ENCODE peak calls at places on chromosomes 6 and 20, in eight cellular contexts. X, D, N, T, C, K, J and R are unnamed samples.

GRCh38 chr6:6752129-6752528 is 163.6 kb downstream of the LY86 start:
- DNase-seq in X (no peak), D (peak), N (peak), T (no peak), C (no peak), K (no peak), J (peak), R (peak)

GRCh38 chr20:58647814-58648501 is 3.1 kb upstream of the STX16 start:
- DNase-seq in X (no peak), D (no peak), N (peak), T (no peak), C (peak), K (no peak), J (no peak), R (no peak)

GRCh38 chr20:52340036-52340634 is 148.6 kb upstream of the ZFP64 start:
- DNase-seq in X (no peak), D (no peak), N (peak), T (no peak), C (no peak), K (no peak), J (no peak), R (no peak)

GRCh38 chr6:111661541-111662041 is 55.9 kb upstream of the TRAF3IP2 start:
- DNase-seq in X (no peak), D (peak), N (no peak), T (no peak), C (no peak), K (peak), J (peak), R (no peak)

GRCh38 chr6:106324726-106325335 is 729 bp downstream of the ATG5 start:
- DNase-seq in X (no peak), D (no peak), N (peak), T (no peak), C (no peak), K (no peak), J (no peak), R (no peak)

GRCh38 chr6:79307321-79308036 is 73.0 kb upstream of the HMGN3 start:
- DNase-seq in X (peak), D (no peak), N (no peak), T (no peak), C (no peak), K (no peak), J (no peak), R (no peak)

GRCh38 chr6:3939964-3940363 is 90.8 kb downstream of the FAM50B start:
- DNase-seq in X (no peak), D (no peak), N (peak), T (no peak), C (no peak), K (no peak), J (no peak), R (no peak)

GRCh38 chr20:50413088-50413500 is 97.1 kb upstream of the PTPN1 start:
- DNase-seq in X (no peak), D (no peak), N (no peak), T (no peak), C (no peak), K (no peak), J (no peak), R (no peak)

GRCh38 chr20:49657118-49657901 is 56.4 kb downstream of the B4GALT5 start:
- DNase-seq in X (no peak), D (no peak), N (peak), T (no peak), C (peak), K (no peak), J (no peak), R (no peak)

GRCh38 chr6:117195728-117196127 is 69.6 kb upstream of the VGLL2 start:
- DNase-seq in X (no peak), D (no peak), N (no peak), T (no peak), C (no peak), K (no peak), J (no peak), R (no peak)

GRCh38 chr6:105836889-105837288 is 249.2 kb upstream of the PRDM1 start:
- DNase-seq in X (no peak), D (no peak), N (no peak), T (no peak), C (no peak), K (no peak), J (no peak), R (no peak)

GRCh38 chr6:37884548-37884947 is 65.0 kb downstream of the ZFAND3 start:
- DNase-seq in X (no peak), D (no peak), N (no peak), T (no peak), C (no peak), K (no peak), J (no peak), R (no peak)

GRCh38 chr6:35557239-35557638 is 44.5 kb upstream of the TULP1 start:
- DNase-seq in X (no peak), D (no peak), N (no peak), T (no peak), C (peak), K (no peak), J (no peak), R (no peak)

GRCh38 chr6:81761197-81761596 is 8.7 kb upstream of the TENT5A start:
- DNase-seq in X (no peak), D (no peak), N (no peak), T (no peak), C (no peak), K (no peak), J (no peak), R (no peak)

GRCh38 chr6:146950351-146950835 is 253.8 kb upstream of the STXBP5 start:
- DNase-seq in X (no peak), D (no peak), N (peak), T (no peak), C (no peak), K (no peak), J (peak), R (peak)

GRCh38 chr6:1561355-1561754 is 48.4 kb upstream of the FOXC1 start:
- DNase-seq in X (no peak), D (no peak), N (no peak), T (no peak), C (no peak), K (no peak), J (no peak), R (no peak)

GRCh38 chr6:111523484-111524166 is 40.6 kb upstream of the REV3L start:
- DNase-seq in X (no peak), D (no peak), N (no peak), T (no peak), C (no peak), K (no peak), J (no peak), R (no peak)

GRCh38 chr6:121615493-121615892 is 180.0 kb downstream of the GJA1 start:
- DNase-seq in X (no peak), D (no peak), N (no peak), T (no peak), C (no peak), K (no peak), J (no peak), R (no peak)
- TF ChIP-seq CTCF in X (peak), D (peak), N (peak), T (no peak), C (no peak), K (peak), J (no peak), R (no peak)

DNA sequence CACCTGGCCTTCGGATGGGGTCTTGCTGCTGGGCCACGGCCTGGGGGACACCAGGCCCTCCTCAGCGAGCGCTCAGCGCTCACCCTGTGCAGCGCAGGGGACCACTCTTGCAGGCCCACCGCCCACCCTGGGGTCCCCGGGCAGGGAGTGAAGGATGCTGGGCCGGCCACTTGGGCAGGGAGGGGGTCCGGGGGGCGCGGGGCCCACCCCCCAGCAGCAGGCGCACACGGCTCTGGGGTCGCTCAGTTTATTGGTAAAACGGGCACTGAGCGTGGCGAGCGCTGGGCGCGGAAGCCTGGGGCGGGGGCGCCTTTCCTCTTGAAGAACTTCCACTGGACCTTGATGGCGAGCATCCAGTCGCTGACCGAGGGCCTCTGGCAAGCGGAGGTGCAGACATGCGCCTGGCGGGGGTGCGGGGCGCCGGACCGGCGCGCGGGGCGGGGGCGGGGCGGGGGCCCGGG is 11.1 kb downstream of the EEF1A2 start:
- DNase-seq in X (no peak), D (no peak), N (no peak), T (no peak), C (no peak), K (no peak), J (no peak), R (no peak)
- H3K4me3 ChIP-seq in X (no peak), D (no peak), N (no peak), T (no peak), C (no peak), K (no peak), J (no peak), R (no peak)

GRCh38 chr20:62700261-62700925 is 8.2 kb upstream of the NTSR1 start:
- DNase-seq in X (no peak), D (no peak), N (no peak), T (no peak), C (no peak), K (peak), J (no peak), R (no peak)

GRCh38 chr20:62701161-62702007 is 7.3 kb upstream of the NTSR1 start:
- DNase-seq in X (no peak), D (no peak), N (no peak), T (no peak), C (no peak), K (peak), J (no peak), R (peak)

GRCh38 chr20:62702886-62703852 is 5.5 kb upstream of the NTSR1 start:
- DNase-seq in X (peak), D (no peak), N (peak), T (no peak), C (no peak), K (peak), J (no peak), R (no peak)

GRCh38 chr20:62703853-62704228 is 4.8 kb upstream of the NTSR1 start:
- DNase-seq in X (no peak), D (no peak), N (no peak), T (no peak), C (no peak), K (peak), J (no peak), R (no peak)

GRCh38 chr20:62702008-62702290 is 6.7 kb upstream of the NTSR1 start:
- DNase-seq in X (no peak), D (no peak), N (no peak), T (no peak), C (no peak), K (peak), J (no peak), R (peak)
- TF ChIP-seq CTCF in X (no peak), D (no peak), N (no peak), T (no peak), C (no peak), K (no peak), J (no peak), R (no peak)

DNA sequence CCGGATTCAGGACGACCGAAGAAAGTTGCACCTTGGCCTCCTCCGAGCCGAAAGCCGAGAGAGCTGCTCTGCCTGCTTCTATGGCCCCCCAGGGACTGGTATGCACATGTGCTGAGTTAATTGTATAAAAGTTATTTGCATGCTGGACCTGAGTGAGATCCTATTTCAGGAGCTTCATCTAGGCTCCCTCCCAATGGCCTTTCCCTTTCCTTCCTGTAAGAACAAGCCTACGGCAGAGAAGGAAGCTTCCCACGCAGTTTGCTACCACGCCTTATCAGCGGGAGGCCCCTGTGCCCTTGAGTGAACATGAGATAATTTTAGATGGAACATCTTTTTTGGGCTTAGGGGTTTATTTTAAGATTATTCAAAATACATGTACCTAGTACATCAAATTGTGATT is 65.9 kb downstream of the RIN2 start:
- DNase-seq in X (no peak), D (no peak), N (no peak), T (no peak), C (no peak), K (no peak), J (no peak), R (no peak)
- H3K4me3 ChIP-seq in X (no peak), D (no peak), N (no peak), T (no peak), C (no peak), K (no peak), J (no peak), R (no peak)

GRCh38 chr6:107657755-107658461 is 166.2 kb downstream of the SCML4 start:
- DNase-seq in X (no peak), D (peak), N (no peak), T (no peak), C (peak), K (peak), J (peak), R (peak)
- TF ChIP-seq CTCF in X (no peak), D (no peak), N (no peak), T (no peak), C (no peak), K (no peak), J (no peak), R (no peak)

DNA sequence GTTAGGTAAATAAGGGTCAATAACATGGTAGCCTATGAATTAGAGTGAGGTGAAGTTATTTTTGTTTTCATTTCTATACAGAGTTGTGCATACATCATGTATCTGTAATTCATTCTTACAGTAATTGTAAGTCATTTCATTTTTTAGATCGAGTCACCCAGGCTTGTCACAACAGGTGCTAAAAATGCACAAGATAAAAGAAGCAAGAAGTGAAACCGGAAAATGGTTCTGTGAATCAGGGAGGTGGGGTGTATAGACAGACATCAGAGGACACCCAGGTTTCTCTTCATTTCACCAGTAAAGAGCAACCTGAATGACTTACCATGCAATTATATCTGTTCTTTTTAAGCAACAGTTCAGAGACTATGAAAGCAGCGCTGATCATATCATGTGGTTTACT is 27.6 kb upstream of the TBC1D7 start:
- DNase-seq in X (peak), D (no peak), N (no peak), T (no peak), C (no peak), K (no peak), J (no peak), R (no peak)
- H3K4me3 ChIP-seq in X (peak), D (no peak), N (no peak), T (no peak), C (no peak), K (no peak), J (no peak), R (no peak)

GRCh38 chr6:41408982-41409381 is 73.6 kb downstream of the NCR2 start:
- DNase-seq in X (no peak), D (no peak), N (no peak), T (no peak), C (no peak), K (no peak), J (no peak), R (no peak)
- TF ChIP-seq CTCF in X (no peak), D (no peak), N (no peak), T (no peak), C (no peak), K (no peak), J (no peak), R (no peak)